ENCODE peak calls at places on chromosomes 16 and 17, in six cellular contexts. E is PC-3, K is AG04450, R is MM.1S, W is pancreas, Y is fibroblast of lung. Z is an unnamed sample.

GRCh38 chr17:81315170-81315884 is 20.2 kb upstream of the SLC38A10 start:
- DNase-seq in E (no peak), K (no peak), R (no peak), W (no peak), Y (no peak), Z (no peak)

GRCh38 chr16:84673561-84673960 is 25.2 kb downstream of the KLHL36 start:
- DNase-seq in E (no peak), K (no peak), R (no peak), W (no peak), Y (no peak), Z (no peak)

GRCh38 chr17:19457830-19458271 is 46.8 kb downstream of the RNF112 start:
- DNase-seq in E (no peak), K (no peak), R (no peak), W (no peak), Y (no peak), Z (no peak)

GRCh38 chr16:58426960-58427359 is 34.7 kb downstream of the GINS3 start:
- DNase-seq in E (no peak), K (no peak), R (no peak), W (no peak), Y (no peak), Z (no peak)

GRCh38 chr17:58391302-58391984 is 25.9 kb downstream of the RNF43 start:
- DNase-seq in E (peak; percentile 99), K (no peak), R (no peak), W (peak; percentile 76), Y (peak; percentile 33), Z (peak; percentile 77)

GRCh38 chr17:65103896-65104295 is 33.3 kb upstream of the RGS9 start:
- DNase-seq in E (peak; percentile 93), K (no peak), R (no peak), W (no peak), Y (peak; percentile 40), Z (no peak)

GRCh38 chr16:89952049-89952448 is 3.5 kb downstream of the DEF8 start:
- DNase-seq in E (no peak), K (no peak), R (no peak), W (no peak), Y (no peak), Z (no peak)

GRCh38 chr17:54172654-54173316 is 350.1 kb downstream of the KIF2B start:
- DNase-seq in E (peak; percentile 60), K (no peak), R (peak; percentile 35), W (no peak), Y (no peak), Z (peak; percentile 3)

GRCh38 chr16:54817432-54817831 is 113.2 kb upstream of the IRX5 start:
- DNase-seq in E (peak; percentile 4), K (no peak), R (peak; percentile 40), W (no peak), Y (no peak), Z (peak; percentile 10)

GRCh38 chr16:54240180-54241125 is 46.1 kb downstream of the IRX3 start:
- DNase-seq in E (no peak), K (no peak), R (no peak), W (no peak), Y (peak; percentile 14), Z (no peak)

GRCh38 chr17:58324409-58325288 is 3.9 kb downstream of the TSPOAP1 start:
- DNase-seq in E (peak; percentile 56), K (no peak), R (no peak), W (peak; percentile 85), Y (peak; percentile 46), Z (no peak)

GRCh38 chr17:43010667-43011308 is 4.2 kb downstream of the IFI35 start:
- DNase-seq in E (peak; percentile 83), K (no peak), R (no peak), W (no peak), Y (no peak), Z (no peak)

GRCh38 chr16:31880322-31880979 is 6.8 kb downstream of the ZNF267 start:
- DNase-seq in E (peak; percentile 52), K (no peak), R (no peak), W (no peak), Y (peak; percentile 88), Z (peak; percentile 36)

GRCh38 chr17:46915596-46915995 is 7.4 kb upstream of the GOSR2 start:
- DNase-seq in E (peak; percentile 14), K (no peak), R (no peak), W (no peak), Y (no peak), Z (no peak)

GRCh38 chr16:30570621-30571443 is 682 bp downstream of the ZNF688 start:
- DNase-seq in E (no peak), K (no peak), R (no peak), W (peak; percentile 67), Y (peak; percentile 20), Z (no peak)

GRCh38 chr16:48608452-48608851 is 1.5 kb downstream of the N4BP1 start:
- DNase-seq in E (peak; percentile 9), K (no peak), R (peak; percentile 86), W (no peak), Y (peak; percentile 34), Z (peak; percentile 44)

GRCh38 chr16:49502136-49502881 is 128.7 kb downstream of the C16orf78 start:
- DNase-seq in E (no peak), K (no peak), R (no peak), W (peak; percentile 21), Y (no peak), Z (no peak)

GRCh38 chr16:30619207-30619606 is 9.0 kb upstream of the ZNF689 start:
- DNase-seq in E (no peak), K (no peak), R (no peak), W (no peak), Y (no peak), Z (no peak)

GRCh38 chr17:56424543-56425044 is 168.9 kb upstream of the NOG start:
- DNase-seq in E (no peak), K (no peak), R (peak; percentile 18), W (no peak), Y (no peak), Z (no peak)

GRCh38 chr16:81275795-81276194 is 37.3 kb downstream of the BCO1 start:
- DNase-seq in E (no peak), K (no peak), R (no peak), W (no peak), Y (no peak), Z (no peak)

GRCh38 chr16:19694989-19695388 is 23.0 kb downstream of the KNOP1 start:
- DNase-seq in E (no peak), K (no peak), R (no peak), W (no peak), Y (no peak), Z (no peak)

DNA sequence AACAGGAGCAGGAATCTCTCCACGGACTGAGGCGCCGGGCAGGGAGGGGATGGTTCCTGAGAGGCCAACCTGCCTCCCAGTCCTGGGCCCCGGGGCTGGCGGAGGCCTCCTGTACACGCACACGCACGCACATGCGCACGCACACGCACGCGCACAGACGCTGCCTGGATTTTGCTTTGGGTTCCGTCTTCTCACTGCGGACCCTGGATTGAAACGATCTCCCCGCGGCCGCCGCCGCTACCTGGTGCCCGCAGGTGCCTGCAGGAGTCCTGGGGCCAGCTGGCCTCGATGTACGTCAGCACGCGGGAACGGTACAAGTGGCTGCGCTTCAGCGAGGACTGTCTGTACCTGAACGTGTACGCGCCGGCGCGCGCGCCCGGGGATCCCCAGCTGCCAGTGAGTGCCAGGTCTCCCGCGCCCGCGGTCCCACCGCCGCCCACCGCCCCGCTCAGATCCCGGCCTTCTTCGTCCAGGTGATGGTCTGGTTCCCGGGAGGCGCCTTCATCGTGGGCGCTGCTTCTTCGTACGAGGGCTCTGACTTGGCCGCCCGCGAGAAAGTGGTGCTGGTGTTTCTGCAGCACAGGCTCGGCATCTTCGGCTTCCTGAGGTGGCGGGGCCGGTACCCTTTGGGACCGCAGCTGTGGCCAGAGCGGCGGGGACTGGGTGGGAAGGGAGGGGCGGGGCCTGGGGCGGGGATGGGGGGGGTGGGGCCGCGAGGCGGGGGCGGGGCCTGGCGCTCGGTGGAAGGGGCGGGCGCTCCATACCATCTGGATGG is 12.2 kb downstream of the CES4A start:
- DNase-seq in E (peak; percentile 41), K (no peak), R (no peak), W (peak; percentile 79), Y (peak; percentile 18), Z (peak; percentile 61)
- H3K27ac ChIP-seq in E (no peak overlapping the region), K (no peak overlapping the region), R (no peak overlapping the region), W (no peak overlapping the region), Y (no peak overlapping the region), Z (peak overlapping the region; percentile 67)

DNA sequence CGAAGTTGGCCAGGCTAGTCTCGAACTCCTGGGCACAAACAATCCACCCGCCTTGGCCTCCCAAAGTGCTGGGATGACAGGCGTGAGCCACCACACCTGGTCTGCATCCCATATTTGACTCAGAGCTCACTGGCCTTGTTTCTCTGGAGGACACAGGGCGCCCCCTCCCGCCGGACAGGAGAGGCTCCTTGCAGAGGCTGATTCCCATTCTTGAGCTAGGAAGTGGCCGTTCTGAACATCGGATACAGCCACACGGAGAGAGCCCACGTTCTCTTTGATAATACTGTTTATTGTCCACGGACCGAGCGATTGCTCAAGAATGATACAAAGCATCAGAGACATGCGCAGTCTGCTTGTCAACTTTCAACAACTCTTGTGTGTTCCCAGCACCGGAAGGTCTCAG is 12.1 kb upstream of the USP36 start:
- DNase-seq in E (peak; percentile 29), K (no peak), R (no peak), W (no peak), Y (no peak), Z (no peak)
- TF ChIP-seq CTCF in E (peak; percentile 69), K (peak; percentile 41), R (no peak), W (no peak), Y (peak; percentile 21), Z (no peak)

GRCh38 chr16:1545044-1545736 is 11.7 kb downstream of the TMEM204 start:
- DNase-seq in E (no peak), K (no peak), R (no peak), W (no peak), Y (no peak), Z (no peak)
- H3K27ac ChIP-seq in E (no peak overlapping the region), K (no peak overlapping the region), R (no peak overlapping the region), W (no peak overlapping the region), Y (peak overlapping the region; percentile 33), Z (peak overlapping the region; percentile 86)

GRCh38 chr17:79777166-79777843 is 643 bp upstream of the CBX2 start:
- DNase-seq in E (peak; percentile 82), K (no peak), R (no peak), W (peak; percentile 74), Y (peak; percentile 42), Z (peak; percentile 52)
- TF ChIP-seq CTCF in E (peak; percentile 53), K (peak; percentile 18), R (peak; percentile 15), W (no peak), Y (peak; percentile 19), Z (peak; percentile 63)

Z was measured in RWPE1.